ENCODE peak calls at places on chromosomes 16 and 17, in nine cellular contexts. M is thoracic aorta; V is ELR; C is fibroblast of the aortic adventitia; L is effector memory CD4-positive, alpha-beta T cell; X is endothelial cell; W is anterior cingulate cortex; E is nephron progenitor cell; B is NCI-H345. G is an unnamed sample.
A peak's percentile ranks its signal among the peaks of the same experiment; 100 is the strongest.

GRCh38 chr16:2664522-2665096 is 17.7 kb upstream of the KCTD5 start:
- DNase-seq in M (no peak), V (no peak), C (no peak), L (no peak), X (no peak), W (no peak), E (no peak), B (no peak), G (no peak)

GRCh38 chr16:57245472-57246113 is 534 bp downstream of the ARL2BP start:
- DNase-seq in M (no peak), V (peak; percentile 43), C (peak; percentile 20), L (no peak), X (peak; percentile 18), W (no peak), E (no peak), B (peak; percentile 19), G (peak; percentile 54)

GRCh38 chr17:32813021-32813420 is 63.9 kb downstream of the MYO1D start:
- DNase-seq in M (no peak), V (peak; percentile 24), C (no peak), L (no peak), X (no peak), W (no peak), E (no peak), B (no peak), G (no peak)

GRCh38 chr17:43563262-43564079 is 17.3 kb upstream of the ETV4 start:
- DNase-seq in M (no peak), V (no peak), C (no peak), L (no peak), X (no peak), W (no peak), E (peak; percentile 38), B (no peak), G (peak; percentile 45)

GRCh38 chr17:77509599-77509998 is 368.8 kb downstream of the SEC14L1 start:
- DNase-seq in M (no peak), V (no peak), C (no peak), L (no peak), X (no peak), W (no peak), E (no peak), B (no peak), G (no peak)

GRCh38 chr16:80507538-80507937 is 33.3 kb upstream of the DYNLRB2 start:
- DNase-seq in M (no peak), V (no peak), C (no peak), L (no peak), X (no peak), W (no peak), E (no peak), B (no peak), G (no peak)

GRCh38 chr17:33519692-33520091 is 226.6 kb upstream of the ASIC2 start:
- DNase-seq in M (no peak), V (no peak), C (no peak), L (no peak), X (no peak), W (no peak), E (no peak), B (no peak), G (no peak)

GRCh38 chr16:27425961-27426360 is 24.0 kb downstream of the IL21R start:
- DNase-seq in M (no peak), V (no peak), C (no peak), L (no peak), X (peak; percentile 0), W (no peak), E (no peak), B (no peak), G (no peak)